ENCODE peak calls at places on chromosomes 3 and 15, in four cellular contexts. Y is left cardiac atrium, F is AG20443, J is T follicular helper cell. K is an unnamed sample.

GRCh38 chr3:105691053-105691452 is 177.8 kb downstream of the CBLB start:
- DNase-seq in Y (no peak), F (no peak), J (no peak), K (no peak)

GRCh38 chr15:43514241-43515057 is 3.0 kb upstream of the MAP1A start:
- DNase-seq in Y (peak; percentile 59), F (peak; percentile 58), J (no peak), K (no peak)

GRCh38 chr3:169545606-169546005 is 117.9 kb downstream of the MECOM start:
- DNase-seq in Y (no peak), F (no peak), J (no peak), K (no peak)

GRCh38 chr3:111667621-111668239 is 72.6 kb upstream of the ZBED2 start:
- DNase-seq in Y (peak; percentile 39), F (no peak), J (peak; percentile 67), K (no peak)

GRCh38 chr15:93899817-93900216 is 331.5 kb upstream of the MCTP2 start:
- DNase-seq in Y (no peak), F (no peak), J (no peak), K (no peak)

GRCh38 chr3:52153389-52154096 is 680 bp downstream of the POC1A start:
- DNase-seq in Y (no peak), F (peak; percentile 64), J (no peak), K (no peak)

GRCh38 chr3:9091811-9092210 is 128.5 kb upstream of the RAD18 start:
- DNase-seq in Y (no peak), F (peak; percentile 28), J (no peak), K (no peak)

GRCh38 chr3:132180337-132180791 is 136.8 kb upstream of the ACP3 start:
- DNase-seq in Y (no peak), F (peak; percentile 52), J (no peak), K (no peak)

GRCh38 chr3:31980530-31981205 is 394 bp downstream of the OSBPL10 start:
- DNase-seq in Y (peak; percentile 48), F (peak; percentile 15), J (peak; percentile 14), K (peak; percentile 52)

GRCh38 chr3:127408684-127409420 is 121.0 kb upstream of the PRR20G start:
- DNase-seq in Y (no peak), F (no peak), J (no peak), K (no peak)

GRCh38 chr15:94602771-94603474 is 371.6 kb downstream of the MCTP2 start:
- DNase-seq in Y (no peak), F (no peak), J (no peak), K (no peak)

GRCh38 chr3:105827101-105827634 is 41.6 kb downstream of the CBLB start:
- DNase-seq in Y (no peak), F (no peak), J (no peak), K (no peak)

GRCh38 chr3:51933471-51934138 is 8.1 kb downstream of the RRP9 start:
- DNase-seq in Y (no peak), F (no peak), J (no peak), K (no peak)

GRCh38 chr3:119891944-119892721 is 110.2 kb downstream of the NR1I2 start:
- DNase-seq in Y (no peak), F (peak; percentile 56), J (peak; percentile 12), K (no peak)

GRCh38 chr3:82229397-82229796 is 468.0 kb upstream of the GBE1 start:
- DNase-seq in Y (no peak), F (no peak), J (no peak), K (no peak)

GRCh38 chr3:194064380-194065118 is 71.4 kb upstream of the HES1 start:
- DNase-seq in Y (no peak), F (no peak), J (no peak), K (no peak)

GRCh38 chr3:47578691-47579632 is at the start of gene CSPG5:
- DNase-seq in Y (no peak), F (peak; percentile 75), J (no peak), K (no peak)

GRCh38 chr15:25327671-25328070 is 111.2 kb downstream of the UBE3A start:
- DNase-seq in Y (no peak), F (no peak), J (no peak), K (no peak)

GRCh38 chr3:98980915-98981596 is 79.6 kb upstream of the DCBLD2 start:
- DNase-seq in Y (no peak), F (peak; percentile 54), J (no peak), K (no peak)

GRCh38 chr3:145145461-145145860 is 1015.5 kb downstream of the PLOD2 start:
- DNase-seq in Y (no peak), F (no peak), J (no peak), K (no peak)

GRCh38 chr15:99992611-99993231 is 259.5 kb upstream of the LYSMD4 start:
- DNase-seq in Y (no peak), F (no peak), J (no peak), K (no peak)

GRCh38 chr15:58684751-58685150 is 64.8 kb downstream of the ADAM10 start:
- DNase-seq in Y (no peak), F (no peak), J (no peak), K (no peak)

GRCh38 chr3:184378650-184379374 is 805 bp upstream of the THPO start:
- DNase-seq in Y (no peak), F (no peak), J (no peak), K (no peak)

GRCh38 chr3:197494366-197495058 is 61.3 kb downstream of the BDH1 start:
- DNase-seq in Y (no peak), F (peak; percentile 65), J (no peak), K (no peak)

GRCh38 chr3:172467170-172467824 is 19.0 kb upstream of the GHSR start:
- DNase-seq in Y (no peak), F (peak; percentile 31), J (no peak), K (no peak)

GRCh38 chr3:46902188-46902631 is 24.7 kb downstream of the PTH1R start:
- DNase-seq in Y (peak; percentile 12), F (no peak), J (no peak), K (no peak)

GRCh38 chr3:111936191-111936841 is 42.5 kb upstream of the ABHD10 start:
- DNase-seq in Y (no peak), F (peak; percentile 65), J (no peak), K (no peak)

GRCh38 chr3:152339881-152340505 is 71.3 kb downstream of the MBNL1 start:
- DNase-seq in Y (no peak), F (no peak), J (no peak), K (no peak)

GRCh38 chr3:44954962-44955361 is 21.0 kb downstream of the ZDHHC3 start:
- DNase-seq in Y (no peak), F (no peak), J (no peak), K (no peak)

GRCh38 chr3:117035785-117036184 is 326.2 kb downstream of the TUSC7 start:
- DNase-seq in Y (no peak), F (no peak), J (no peak), K (no peak)

GRCh38 chr3:123605789-123606234 is 21.0 kb upstream of the HACD2 start:
- DNase-seq in Y (no peak), F (no peak), J (no peak), K (no peak)

GRCh38 chr15:68376447-68377060 is 55.4 kb downstream of the ITGA11 start:
- DNase-seq in Y (no peak), F (no peak), J (no peak), K (no peak)

K was measured in breast epithelium.